ENCODE peak calls at places on chromosomes 6 and 20, in ten cellular contexts. M is HFF-Myc; A is T-helper 2 cell treated with Interferon-gamma antibody and Interleukin-4, amounts not matched to agents 5 μg/mL and 100 μg/mL, for 36 hours; K is nucleus accumbens; L is progenitor cell of endocrine pancreas; X is activated naive CD8-positive, alpha-beta T cell treated with anti-CD3 and anti-CD28 coated beads, Interleukin-2, amount 50 U/mL, for 24 hours; C is D721Med; G is mesothelial cell of epicardium; Z is heart left ventricle; O is A549. T is an unnamed sample.
A peak's percentile ranks its signal among the peaks of the same experiment; 100 is the strongest.

GRCh38 chr6:26363882-26364825 is 844 bp upstream of the BTN3A2 start:
- DNase-seq in G (no peak), K (no peak), M (no peak), Z (no peak), A (no peak), C (no peak), X (no peak), L (no peak), O (no peak), T (no peak)

GRCh38 chr6:40722553-40723258 is 135.5 kb upstream of the LRFN2 start:
- DNase-seq in A (no peak), O (no peak), L (no peak), M (no peak), C (no peak), G (no peak), Z (no peak), K (no peak), X (no peak), T (no peak)

GRCh38 chr6:14321992-14322772 is 204.6 kb downstream of the CD83 start:
- DNase-seq in A (no peak), L (no peak), Z (no peak), G (no peak), M (no peak), X (no peak), C (no peak), O (no peak), K (no peak), T (no peak)

GRCh38 chr6:96809119-96809518 is 28.2 kb downstream of the GPR63 start:
- DNase-seq in G (no peak), A (no peak), X (no peak), Z (no peak), L (no peak), C (no peak), O (no peak), K (no peak), M (no peak), T (no peak)

GRCh38 chr6:65182681-65183080 is 524.3 kb downstream of the EYS start:
- DNase-seq in K (no peak), C (no peak), M (no peak), L (no peak), A (no peak), Z (no peak), X (no peak), G (no peak), O (no peak), T (peak; percentile 3)

GRCh38 chr6:140316966-140317365 is 942.5 kb upstream of the CITED2 start:
- DNase-seq in G (no peak), X (no peak), M (no peak), Z (no peak), L (no peak), K (no peak), C (no peak), O (no peak), A (no peak), T (no peak)

GRCh38 chr20:3250091-3250504 is 11.1 kb upstream of the SLC4A11 start:
- DNase-seq in Z (no peak), X (no peak), O (peak; percentile 77), C (no peak), A (no peak), K (no peak), L (no peak), G (no peak), M (no peak), T (no peak)

GRCh38 chr6:19869464-19869863 is 32.3 kb downstream of the ID4 start:
- DNase-seq in A (no peak), C (no peak), G (no peak), M (no peak), Z (no peak), O (no peak), L (no peak), K (no peak), X (no peak), T (no peak)

GRCh38 chr6:37615564-37616340 is 81.9 kb downstream of the MDGA1 start:
- DNase-seq in X (no peak), M (no peak), A (no peak), G (no peak), Z (no peak), C (no peak), K (no peak), L (no peak), O (no peak), T (no peak)

GRCh38 chr6:170225852-170226417 is 64.9 kb downstream of the DLL1 start:
- DNase-seq in K (no peak), A (no peak), C (no peak), M (no peak), O (no peak), Z (peak; percentile 28), X (no peak), L (no peak), G (no peak), T (no peak)

GRCh38 chr6:4021862-4022715 is 56.8 kb downstream of the FAM217A start:
- DNase-seq in G (no peak), A (no peak), L (no peak), X (no peak), C (no peak), Z (no peak), O (no peak), M (no peak), K (no peak), T (no peak)

GRCh38 chr6:90044833-90045337 is 150.6 kb downstream of the GJA10 start:
- DNase-seq in O (no peak), M (peak; percentile 21), K (no peak), L (no peak), Z (no peak), G (no peak), C (no peak), X (no peak), A (no peak), T (no peak)

GRCh38 chr6:124310139-124310538 is 506.5 kb downstream of the NKAIN2 start:
- DNase-seq in O (no peak), G (no peak), M (no peak), L (no peak), C (no peak), K (no peak), A (no peak), Z (no peak), X (no peak), T (no peak)

GRCh38 chr6:168129292-168130167 is 50.5 kb upstream of the FRMD1 start:
- DNase-seq in O (no peak), A (no peak), K (no peak), Z (no peak), M (no peak), L (peak; percentile 5), C (no peak), X (no peak), G (no peak), T (no peak)

GRCh38 chr6:18327621-18328548 is 59.3 kb upstream of the RNF144B start:
- DNase-seq in G (no peak), X (no peak), K (no peak), A (no peak), L (no peak), Z (peak; percentile 41), M (no peak), O (no peak), C (no peak), T (no peak)

GRCh38 chr6:148144917-148145521 is 197.6 kb upstream of the SASH1 start:
- DNase-seq in X (peak; percentile 76), O (peak; percentile 12), K (no peak), L (peak; percentile 36), Z (peak; percentile 67), A (peak; percentile 25), M (peak; percentile 43), C (peak; percentile 19), G (peak; percentile 50), T (peak; percentile 49)

GRCh38 chr6:149913085-149913484 is 9.8 kb downstream of the RAET1G start:
- DNase-seq in X (no peak), M (no peak), K (no peak), A (no peak), C (no peak), Z (no peak), G (no peak), O (no peak), L (no peak), T (no peak)

GRCh38 chr6:51569594-51569993 is 517.8 kb downstream of the PKHD1 start:
- DNase-seq in G (no peak), C (no peak), O (no peak), Z (no peak), L (no peak), K (no peak), A (no peak), M (no peak), X (no peak), T (no peak)

GRCh38 chr20:62408640-62409039 is 1.6 kb upstream of the CABLES2 start:
- DNase-seq in K (no peak), L (no peak), A (no peak), Z (no peak), X (no peak), C (no peak), M (no peak), O (no peak), G (no peak), T (no peak)

GRCh38 chr20:32429745-32430360 is 71.7 kb downstream of the ASXL1 start:
- DNase-seq in C (no peak), K (no peak), X (no peak), Z (no peak), G (no peak), A (no peak), O (no peak), M (no peak), L (no peak), T (no peak)

GRCh38 chr6:97102152-97102790 is 177.7 kb downstream of the KLHL32 start:
- DNase-seq in L (no peak), M (no peak), G (no peak), Z (no peak), O (no peak), X (no peak), C (no peak), A (no peak), K (no peak), T (no peak)

GRCh38 chr6:66289889-66290288 is 582.9 kb upstream of the EYS start:
- DNase-seq in M (no peak), A (no peak), G (no peak), X (no peak), K (no peak), C (no peak), O (no peak), L (no peak), Z (no peak), T (no peak)

GRCh38 chr20:53161473-53161872 is 189.3 kb downstream of the TSHZ2 start:
- DNase-seq in K (no peak), G (no peak), X (no peak), L (no peak), O (no peak), C (no peak), Z (no peak), A (no peak), M (no peak), T (no peak)

GRCh38 chr6:6891949-6892461 is 215.8 kb upstream of the RREB1 start:
- DNase-seq in M (no peak), G (no peak), L (no peak), C (no peak), Z (no peak), A (no peak), K (no peak), O (no peak), X (no peak), T (no peak)

GRCh38 chr6:2799936-2800527 is 34.8 kb downstream of the WRNIP1 start:
- DNase-seq in A (peak; percentile 49), K (no peak), L (no peak), X (peak; percentile 22), C (no peak), M (no peak), O (no peak), G (no peak), Z (no peak), T (no peak)

GRCh38 chr6:69164564-69165252 is 529.6 kb downstream of the ADGRB3 start:
- DNase-seq in M (no peak), K (no peak), C (no peak), L (no peak), Z (no peak), G (no peak), X (no peak), A (no peak), O (no peak), T (no peak)

GRCh38 chr6:83430606-83431544 is at the start of gene ME1:
- DNase-seq in K (peak; percentile 59), X (peak; percentile 19), L (peak; percentile 52), C (peak; percentile 23), G (peak; percentile 42), M (peak; percentile 52), O (peak; percentile 36), Z (peak; percentile 89), A (peak; percentile 48), T (peak; percentile 75)

GRCh38 chr20:52365688-52366087 is 174.1 kb upstream of the ZFP64 start:
- DNase-seq in X (no peak), A (no peak), C (no peak), K (no peak), M (no peak), O (no peak), L (no peak), G (no peak), Z (no peak), T (no peak)